ENCODE peak calls at places on chromosome 20, in seven cellular contexts. D, G, A, I, N, M and R are unnamed samples.

GRCh38 chr20:35467339-35468224 is 12.2 kb downstream of the CEP250 start:
- DNase-seq in D (peak; percentile 47), M (no peak), N (no peak), G (peak; percentile 89), A (no peak), I (no peak), R (peak; percentile 22)

GRCh38 chr20:13648872-13649271 is 10.1 kb upstream of the TASP1 start:
- DNase-seq in G (no peak), A (no peak), M (no peak), D (no peak), N (no peak), I (no peak), R (no peak)

GRCh38 chr20:25699914-25700313 is 3.3 kb upstream of the ZNF337 start:
- DNase-seq in A (no peak), I (no peak), M (no peak), N (no peak), G (no peak), D (peak; percentile 52), R (no peak)

GRCh38 chr20:44627364-44628010 is 24.0 kb downstream of the ADA start:
- DNase-seq in G (no peak), N (no peak), D (peak; percentile 27), M (no peak), I (no peak), A (no peak), R (no peak)

GRCh38 chr20:10555865-10556308 is 117.9 kb downstream of the JAG1 start:
- DNase-seq in N (no peak), D (peak; percentile 76), G (peak; percentile 34), A (no peak), I (no peak), M (no peak), R (no peak)

GRCh38 chr20:35020108-35021031 is 64.7 kb downstream of the MYH7B start:
- DNase-seq in D (no peak), N (no peak), M (no peak), A (no peak), G (no peak), I (no peak), R (peak; percentile 38)

GRCh38 chr20:49666906-49667305 is 46.8 kb downstream of the B4GALT5 start:
- DNase-seq in I (no peak), N (no peak), M (no peak), A (no peak), G (no peak), D (no peak), R (no peak)

GRCh38 chr20:59825944-59826759 is 107.3 kb downstream of the SYCP2 start:
- DNase-seq in I (no peak), A (no peak), D (no peak), M (no peak), N (peak; percentile 51), G (no peak), R (no peak)

GRCh38 chr20:63966172-63966943 is 3.4 kb downstream of the ZNF512B start:
- DNase-seq in A (no peak), D (no peak), M (no peak), N (no peak), I (no peak), G (no peak), R (peak; percentile 60)